ENCODE peak calls at places on chromosomes 3 and 15, in four cellular contexts. V is T-cell, T is GM04504, M is transverse colon. F is an unnamed sample.

GRCh38 chr3:11367116-11367781 is 95.1 kb downstream of the ATG7 start:
- DNase-seq in M (peak), V (no peak), T (peak), F (peak)

GRCh38 chr3:44865272-44866005 is 3.7 kb downstream of the TMEM42 start:
- DNase-seq in T (no peak), V (no peak), M (no peak), F (no peak)

GRCh38 chr15:29656636-29657475 is 165.4 kb downstream of the TJP1 start:
- DNase-seq in V (no peak), T (no peak), M (no peak), F (peak)

GRCh38 chr15:90871716-90872480 is 3.5 kb downstream of the FURIN start:
- DNase-seq in V (no peak), T (no peak), M (peak), F (no peak)

GRCh38 chr3:100725935-100726334 is 16.6 kb downstream of the TFG start:
- DNase-seq in V (no peak), T (no peak), M (no peak), F (no peak)

GRCh38 chr15:51856714-51857380 is 27.4 kb downstream of the TMOD3 start:
- DNase-seq in M (no peak), T (no peak), V (no peak), F (no peak)

GRCh38 chr3:39809995-39810595 is 686 bp downstream of the MYRIP start:
- DNase-seq in V (no peak), M (no peak), T (no peak), F (no peak)

GRCh38 chr15:92848852-92849598 is 51.1 kb upstream of the CHD2 start:
- DNase-seq in T (no peak), V (peak), M (no peak), F (no peak)

GRCh38 chr15:26352909-26353308 is 420.0 kb downstream of the GABRB3 start:
- DNase-seq in T (no peak), V (no peak), M (no peak), F (no peak)

GRCh38 chr3:131549340-131549739 is 46.6 kb upstream of the MRPL3 start:
- DNase-seq in T (no peak), V (no peak), M (no peak), F (no peak)

GRCh38 chr3:57091874-57092273 is 31.4 kb downstream of the SPATA12 start:
- DNase-seq in M (no peak), V (no peak), T (no peak), F (no peak)

GRCh38 chr3:108488631-108489030 is 21.8 kb downstream of the MYH15 start:
- DNase-seq in T (no peak), V (no peak), M (no peak), F (no peak)

GRCh38 chr3:23533596-23534386 is 272.0 kb upstream of the UBE2E1 start:
- DNase-seq in M (no peak), V (no peak), T (no peak), F (no peak)

GRCh38 chr3:184380210-184380626 is 364 bp downstream of the CHRD start:
- DNase-seq in V (no peak), M (peak), T (no peak), F (peak)

GRCh38 chr3:114380233-114380645 is 86.4 kb downstream of the TIGIT start:
- DNase-seq in V (no peak), M (peak), T (peak), F (peak)

GRCh38 chr3:30083315-30083714 is 523.1 kb upstream of the TGFBR2 start:
- DNase-seq in M (no peak), T (no peak), V (no peak), F (no peak)

GRCh38 chr3:155631323-155632019 is 113.4 kb downstream of the PLCH1 start:
- DNase-seq in T (no peak), M (no peak), V (no peak), F (no peak)

GRCh38 chr3:98325055-98325454 is 28.6 kb upstream of the OR5K4 start:
- DNase-seq in T (no peak), M (no peak), V (no peak), F (peak)